ENCODE peak calls at places on chromosomes 16 and 17, in four cellular contexts. One of them, this sample, is unnamed.

GRCh38 chr16:31507929-31508705 is at the start of gene RUSF1:
- DNase-seq in thoracic aorta: peak; percentile 62
- DNase-seq in A549: peak; percentile 91
- DNase-seq in AG04450: peak; percentile 65
- DNase-seq in this sample: peak; percentile 94

GRCh38 chr17:46150216-46150963 is 42.8 kb downstream of the KANSL1 start:
- DNase-seq in thoracic aorta: no peak
- DNase-seq in A549: no peak
- DNase-seq in AG04450: no peak
- DNase-seq in this sample: no peak

GRCh38 chr17:62808576-62808970 is 459 bp upstream of the MARCHF10 start:
- DNase-seq in thoracic aorta: no peak
- DNase-seq in A549: no peak
- DNase-seq in AG04450: no peak
- DNase-seq in this sample: no peak

GRCh38 chr16:54846761-54847160 is 83.9 kb upstream of the IRX5 start:
- DNase-seq in thoracic aorta: no peak
- DNase-seq in A549: peak; percentile 8
- DNase-seq in AG04450: no peak
- DNase-seq in this sample: no peak

GRCh38 chr17:1174490-1174889 is 5.3 kb downstream of the ABR start:
- DNase-seq in thoracic aorta: no peak
- DNase-seq in A549: no peak
- DNase-seq in AG04450: no peak
- DNase-seq in this sample: no peak

GRCh38 chr17:81733507-81734404 is 21.7 kb downstream of the SLC25A10 start:
- DNase-seq in thoracic aorta: no peak
- DNase-seq in A549: peak; percentile 82
- DNase-seq in AG04450: no peak
- DNase-seq in this sample: peak; percentile 65

GRCh38 chr16:56715128-56715527 is 14.8 kb upstream of the NUP93 start:
- DNase-seq in thoracic aorta: no peak
- DNase-seq in A549: no peak
- DNase-seq in AG04450: no peak
- DNase-seq in this sample: no peak

GRCh38 chr16:11112723-11113348 is 143.2 kb downstream of the SOCS1 start:
- DNase-seq in thoracic aorta: no peak
- DNase-seq in A549: no peak
- DNase-seq in AG04450: no peak
- DNase-seq in this sample: no peak

GRCh38 chr17:57666198-57666870 is 78.8 kb downstream of the CCDC182 start:
- DNase-seq in thoracic aorta: no peak
- DNase-seq in A549: no peak
- DNase-seq in AG04450: no peak
- DNase-seq in this sample: no peak

GRCh38 chr16:2663553-2664521 is 18.5 kb upstream of the KCTD5 start:
- DNase-seq in thoracic aorta: no peak
- DNase-seq in A549: no peak
- DNase-seq in AG04450: no peak
- DNase-seq in this sample: peak; percentile 97
- H3K4me3 ChIP-seq in thoracic aorta: no peak overlapping the region
- H3K4me3 ChIP-seq in A549: no peak overlapping the region
- H3K4me3 ChIP-seq in AG04450: no peak overlapping the region
- H3K4me3 ChIP-seq in this sample: no peak overlapping the region

GRCh38 chr16:24995469-24995868 is 19.7 kb downstream of the ARHGAP17 start:
- DNase-seq in thoracic aorta: no peak
- DNase-seq in A549: peak; percentile 34
- DNase-seq in AG04450: no peak
- DNase-seq in this sample: no peak
- TF ChIP-seq CTCF in thoracic aorta: no peak
- TF ChIP-seq CTCF in A549: no peak
- TF ChIP-seq CTCF in AG04450: peak; percentile 29
- TF ChIP-seq CTCF in this sample: peak; percentile 18

GRCh38 chr17:77214328-77214727 is 73.6 kb downstream of the SEC14L1 start:
- DNase-seq in thoracic aorta: no peak
- DNase-seq in A549: no peak
- DNase-seq in AG04450: no peak
- DNase-seq in this sample: no peak

GRCh38 chr17:77213778-77214132 is 73.0 kb downstream of the SEC14L1 start:
- DNase-seq in thoracic aorta: no peak
- DNase-seq in A549: no peak
- DNase-seq in AG04450: no peak
- DNase-seq in this sample: no peak

GRCh38 chr17:77212081-77212832 is 71.5 kb downstream of the SEC14L1 start:
- DNase-seq in thoracic aorta: no peak
- DNase-seq in A549: no peak
- DNase-seq in AG04450: no peak
- DNase-seq in this sample: no peak

GRCh38 chr17:77211681-77212080 is 70.9 kb downstream of the SEC14L1 start:
- DNase-seq in thoracic aorta: no peak
- DNase-seq in A549: no peak
- DNase-seq in AG04450: no peak
- DNase-seq in this sample: no peak

DNA sequence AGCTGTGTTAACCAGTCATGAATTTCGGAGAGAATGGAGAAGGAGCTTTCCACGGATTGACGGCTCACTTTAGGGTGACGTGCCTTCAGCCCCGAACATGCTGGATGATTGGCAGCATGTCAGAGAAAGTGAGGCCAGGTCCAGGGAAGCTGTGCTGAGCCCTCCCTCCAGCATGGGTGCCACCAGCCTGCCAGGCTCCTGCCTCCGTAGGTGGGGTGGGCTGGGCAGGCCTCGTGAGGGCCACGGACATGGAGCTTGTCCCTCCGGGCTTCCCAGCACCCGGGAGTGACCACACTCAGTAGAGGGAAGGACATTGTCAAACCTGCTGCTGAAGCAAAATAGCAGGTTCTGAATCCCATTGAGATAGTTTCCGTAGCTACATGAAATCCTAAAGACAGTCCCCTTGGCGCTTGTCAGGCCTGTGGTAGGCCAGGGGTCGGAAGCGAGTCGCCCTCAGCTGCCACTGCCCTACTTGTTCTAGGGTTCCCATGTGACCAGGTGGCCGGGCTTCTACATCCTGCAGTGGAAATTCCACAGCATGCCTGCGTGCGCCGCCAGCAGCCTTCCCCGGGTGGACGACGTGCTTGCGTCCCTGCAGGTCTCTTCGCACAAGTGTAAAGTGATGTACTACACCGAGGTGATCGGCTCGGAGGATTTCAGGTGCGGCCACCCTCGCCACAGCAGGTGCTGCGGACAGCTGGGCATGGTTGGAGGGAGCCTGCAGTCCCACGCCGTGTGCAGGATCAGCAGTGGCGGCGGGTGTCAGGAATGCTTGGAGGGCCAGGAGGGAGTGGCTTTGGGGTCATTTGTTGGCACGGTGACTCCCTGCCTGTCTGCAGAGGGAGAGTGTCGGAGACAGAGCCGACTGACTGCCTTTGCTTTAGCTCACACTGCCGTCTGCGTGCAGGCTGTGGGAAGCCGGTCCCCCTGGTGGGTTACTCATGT is 72.3 kb downstream of the SEC14L1 start:
- DNase-seq in thoracic aorta: no peak
- DNase-seq in A549: no peak
- DNase-seq in AG04450: no peak
- DNase-seq in this sample: no peak
- H3K4me3 ChIP-seq in thoracic aorta: no peak overlapping the region
- H3K4me3 ChIP-seq in A549: no peak overlapping the region
- H3K4me3 ChIP-seq in AG04450: no peak overlapping the region
- H3K4me3 ChIP-seq in this sample: no peak overlapping the region

GRCh38 chr17:29014716-29015115 is 8.9 kb upstream of the SEZ6 start:
- DNase-seq in thoracic aorta: no peak
- DNase-seq in A549: no peak
- DNase-seq in AG04450: no peak
- DNase-seq in this sample: no peak

GRCh38 chr17:29010586-29010985 is 4.8 kb upstream of the SEZ6 start:
- DNase-seq in thoracic aorta: no peak
- DNase-seq in A549: no peak
- DNase-seq in AG04450: no peak
- DNase-seq in this sample: no peak

GRCh38 chr17:29008591-29008990 is 2.8 kb upstream of the SEZ6 start:
- DNase-seq in thoracic aorta: no peak
- DNase-seq in A549: no peak
- DNase-seq in AG04450: no peak
- DNase-seq in this sample: no peak

GRCh38 chr17:29010129-29010528 is 4.3 kb upstream of the SEZ6 start:
- DNase-seq in thoracic aorta: no peak
- DNase-seq in A549: no peak
- DNase-seq in AG04450: no peak
- DNase-seq in this sample: no peak

DNA sequence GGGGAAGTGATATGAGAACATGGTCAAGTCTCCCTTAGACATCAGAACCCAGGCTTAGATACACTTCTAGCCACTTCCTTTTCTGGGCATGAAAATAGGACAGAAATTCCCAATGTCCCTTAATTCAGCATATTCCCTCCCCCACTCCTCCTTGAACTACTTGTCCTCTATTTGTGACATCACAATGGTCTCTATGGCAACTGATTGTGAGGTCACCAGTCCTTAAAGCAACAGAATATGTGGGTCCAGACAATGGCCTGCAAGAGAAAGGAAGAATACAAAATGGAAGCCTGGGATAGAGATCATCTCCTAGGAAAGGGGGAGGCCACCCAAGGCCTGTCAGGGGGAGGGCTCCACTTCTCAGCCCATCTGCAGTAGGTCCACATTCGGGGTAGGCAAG is 6.7 kb upstream of the SEZ6 start:
- DNase-seq in thoracic aorta: no peak
- DNase-seq in A549: peak; percentile 44
- DNase-seq in AG04450: no peak
- DNase-seq in this sample: no peak
- TF ChIP-seq CTCF in thoracic aorta: no peak
- TF ChIP-seq CTCF in A549: no peak
- TF ChIP-seq CTCF in AG04450: no peak
- TF ChIP-seq CTCF in this sample: no peak

GRCh38 chr16:503150-504071 is 24.1 kb upstream of the CAPN15 start:
- DNase-seq in thoracic aorta: no peak
- DNase-seq in A549: no peak
- DNase-seq in AG04450: no peak
- DNase-seq in this sample: no peak
- H3K4me3 ChIP-seq in thoracic aorta: no peak overlapping the region
- H3K4me3 ChIP-seq in A549: no peak overlapping the region
- H3K4me3 ChIP-seq in AG04450: no peak overlapping the region
- H3K4me3 ChIP-seq in this sample: no peak overlapping the region

GRCh38 chr16:46690281-46691178 is 1.1 kb downstream of the ORC6 start:
- DNase-seq in thoracic aorta: no peak
- DNase-seq in A549: no peak
- DNase-seq in AG04450: no peak
- DNase-seq in this sample: peak; percentile 69
- TF ChIP-seq CTCF in thoracic aorta: no peak
- TF ChIP-seq CTCF in A549: peak; percentile 12
- TF ChIP-seq CTCF in AG04450: no peak
- TF ChIP-seq CTCF in this sample: no peak

GRCh38 chr17:6069611-6070279 is 434 bp upstream of the WSCD1 start:
- DNase-seq in thoracic aorta: no peak
- DNase-seq in A549: peak; percentile 21
- DNase-seq in AG04450: no peak
- DNase-seq in this sample: no peak

GRCh38 chr17:6072157-6072556 is 2.0 kb downstream of the WSCD1 start:
- DNase-seq in thoracic aorta: no peak
- DNase-seq in A549: no peak
- DNase-seq in AG04450: no peak
- DNase-seq in this sample: no peak

GRCh38 chr17:6071528-6072065 is 1.4 kb downstream of the WSCD1 start:
- DNase-seq in thoracic aorta: no peak
- DNase-seq in A549: no peak
- DNase-seq in AG04450: no peak
- DNase-seq in this sample: no peak

GRCh38 chr17:6070280-6070894 is at the start of gene WSCD1:
- DNase-seq in thoracic aorta: no peak
- DNase-seq in A549: peak; percentile 17
- DNase-seq in AG04450: no peak
- DNase-seq in this sample: no peak

GRCh38 chr17:6070895-6071511 is 824 bp downstream of the WSCD1 start:
- DNase-seq in thoracic aorta: no peak
- DNase-seq in A549: peak; percentile 23
- DNase-seq in AG04450: no peak
- DNase-seq in this sample: no peak
- H3K4me3 ChIP-seq in thoracic aorta: peak overlapping the region; percentile 79
- H3K4me3 ChIP-seq in A549: peak overlapping the region; percentile 66
- H3K4me3 ChIP-seq in AG04450: peak overlapping the region; percentile 10
- H3K4me3 ChIP-seq in this sample: peak overlapping the region; percentile 25